ENCODE peak calls at places on chromosomes 7 and 10, in six cellular contexts. K, G, L, J, B and F are unnamed samples.

GRCh38 chr7:157622000-157622399 is 285.2 kb downstream of the DNAJB6 start:
- DNase-seq in G (no peak), B (no peak), K (no peak), J (no peak), L (no peak), F (no peak)

GRCh38 chr10:17217661-17218306 is 10.3 kb upstream of the VIM start:
- DNase-seq in B (no peak), G (no peak), K (no peak), L (no peak), J (no peak), F (no peak)

GRCh38 chr7:18890885-18891621 is 226.4 kb downstream of the TWIST1 start:
- DNase-seq in L (no peak), J (no peak), G (no peak), K (no peak), B (no peak), F (no peak)

GRCh38 chr7:105003275-105003674 is 10.7 kb upstream of the KMT2E start:
- DNase-seq in L (no peak), J (no peak), B (no peak), G (no peak), K (no peak), F (no peak)

GRCh38 chr7:41238851-41239331 is 464.0 kb downstream of the INHBA start:
- DNase-seq in B (no peak), J (no peak), K (no peak), L (no peak), G (no peak), F (no peak)

GRCh38 chr10:43843331-43844101 is 194.8 kb upstream of the ZNF32 start:
- DNase-seq in K (no peak), B (no peak), J (no peak), G (no peak), L (no peak), F (no peak)

GRCh38 chr10:42864575-42864974 is 82.0 kb downstream of the BMS1 start:
- DNase-seq in G (peak; percentile 22), K (peak; percentile 36), J (no peak), B (peak; percentile 81), L (peak; percentile 41), F (no peak)

GRCh38 chr7:80231719-80232118 is 97.1 kb downstream of the GNAI1 start:
- DNase-seq in L (no peak), B (no peak), J (no peak), K (no peak), G (no peak), F (no peak)

GRCh38 chr10:7070950-7071349 is 339.9 kb downstream of the SFMBT2 start:
- DNase-seq in B (no peak), L (no peak), G (no peak), K (no peak), J (no peak), F (no peak)

GRCh38 chr7:157370761-157371160 is 34.0 kb downstream of the DNAJB6 start:
- DNase-seq in K (no peak), J (peak; percentile 46), L (no peak), G (no peak), B (no peak), F (no peak)

GRCh38 chr10:10256860-10257259 is 760.8 kb upstream of the CELF2 start:
- DNase-seq in L (no peak), J (no peak), G (no peak), K (no peak), B (no peak), F (no peak)

GRCh38 chr10:127871631-127872010 is 21.1 kb downstream of the CLRN3 start:
- DNase-seq in G (no peak), K (no peak), J (no peak), L (no peak), B (no peak), F (no peak)

GRCh38 chr7:131747625-131748024 is 191.2 kb upstream of the PODXL start:
- DNase-seq in G (no peak), B (no peak), K (peak; percentile 60), L (no peak), J (no peak), F (no peak)

GRCh38 chr10:128864554-128865300 is 602.3 kb upstream of the MGMT start:
- DNase-seq in L (no peak), K (no peak), B (no peak), J (no peak), G (no peak), F (no peak)

GRCh38 chr10:122190553-122190952 is 80.5 kb upstream of the BTBD16 start:
- DNase-seq in B (no peak), G (no peak), K (no peak), L (no peak), J (no peak), F (no peak)

GRCh38 chr7:45501788-45502187 is 72.4 kb upstream of the ADCY1 start:
- DNase-seq in K (no peak), B (no peak), G (no peak), L (no peak), J (no peak), F (no peak)

GRCh38 chr10:103254538-103255325 is 9.0 kb downstream of the RPEL1 start:
- DNase-seq in B (no peak), K (peak; percentile 6), G (peak; percentile 61), J (peak; percentile 24), L (no peak), F (no peak)

GRCh38 chr10:50426485-50426884 is 175.2 kb upstream of the ASAH2 start:
- DNase-seq in K (no peak), L (no peak), B (no peak), G (no peak), J (no peak), F (no peak)

GRCh38 chr10:14621037-14621436 is 153.7 kb downstream of the FAM107B start:
- DNase-seq in J (no peak), K (no peak), B (no peak), G (no peak), L (no peak), F (no peak)

GRCh38 chr10:73117976-73118743 is 7.9 kb downstream of the NUDT13 start:
- DNase-seq in K (no peak), G (peak; percentile 59), L (no peak), J (peak; percentile 37), B (no peak), F (no peak)

GRCh38 chr10:18437486-18437885 is 213.9 kb downstream of the NSUN6 start:
- DNase-seq in L (no peak), B (no peak), J (no peak), K (no peak), G (no peak), F (no peak)

GRCh38 chr7:25966469-25966868 is 185.5 kb upstream of the NFE2L3 start:
- DNase-seq in J (no peak), K (no peak), B (no peak), L (no peak), G (no peak), F (no peak)

GRCh38 chr10:78757542-78757941 is 311.2 kb upstream of the ZMIZ1 start:
- DNase-seq in L (no peak), B (no peak), J (no peak), K (no peak), G (no peak), F (no peak)

GRCh38 chr10:74056081-74056818 is 58.3 kb downstream of the VCL start:
- DNase-seq in J (peak; percentile 49), L (no peak), K (no peak), G (peak; percentile 37), B (no peak), F (peak; percentile 59)

GRCh38 chr10:114715171-114715670 is 57.1 kb upstream of the ABLIM1 start:
- DNase-seq in K (no peak), J (no peak), L (no peak), G (no peak), B (no peak), F (no peak)

GRCh38 chr7:50626286-50626685 is 61.1 kb upstream of the DDC start:
- DNase-seq in B (no peak), G (no peak), K (no peak), J (no peak), L (no peak), F (no peak)

GRCh38 chr7:50626971-50627370 is 61.8 kb upstream of the DDC start:
- DNase-seq in G (no peak), J (no peak), K (no peak), B (no peak), L (no peak), F (no peak)

GRCh38 chr7:50629238-50629901 is 64.2 kb upstream of the DDC start:
- DNase-seq in L (no peak), J (no peak), K (no peak), B (no peak), G (no peak), F (no peak)

GRCh38 chr7:50627824-50628361 is 62.7 kb upstream of the DDC start:
- DNase-seq in G (no peak), K (no peak), J (no peak), B (no peak), L (peak; percentile 61), F (no peak)

GRCh38 chr7:50628469-50629084 is 63.4 kb upstream of the DDC start:
- DNase-seq in K (peak; percentile 73), L (no peak), J (no peak), B (no peak), G (no peak), F (no peak)
- TF ChIP-seq REST in K (no peak), L (no peak), J (no peak), B (no peak), G (no peak), F (no peak)

DNA sequence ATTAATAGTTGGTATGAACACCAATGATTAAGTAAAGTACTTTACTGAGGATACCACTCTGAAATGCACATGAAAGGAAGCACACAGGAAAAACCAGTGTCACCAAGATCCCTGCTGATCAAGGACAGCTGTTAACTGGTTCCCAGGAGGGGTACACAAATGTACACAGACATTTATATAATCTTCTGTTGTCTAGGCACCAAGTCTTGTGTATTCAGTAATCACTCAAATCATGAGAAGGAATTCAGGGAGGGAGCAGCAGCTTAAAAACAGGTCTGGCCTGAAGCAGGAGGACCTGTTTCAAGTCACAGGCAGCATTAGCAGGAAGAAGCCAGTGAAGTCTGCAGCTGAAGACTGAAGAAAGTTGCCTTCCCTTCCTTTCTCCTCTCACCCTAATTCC is 18.7 kb downstream of the MPP7 start:
- DNase-seq in B (no peak), L (no peak), K (no peak), G (no peak), J (no peak), F (no peak)
- TF ChIP-seq POLR2AphosphoS5 in B (no peak), L (no peak), K (no peak), G (no peak), J (no peak), F (no peak)

DNA sequence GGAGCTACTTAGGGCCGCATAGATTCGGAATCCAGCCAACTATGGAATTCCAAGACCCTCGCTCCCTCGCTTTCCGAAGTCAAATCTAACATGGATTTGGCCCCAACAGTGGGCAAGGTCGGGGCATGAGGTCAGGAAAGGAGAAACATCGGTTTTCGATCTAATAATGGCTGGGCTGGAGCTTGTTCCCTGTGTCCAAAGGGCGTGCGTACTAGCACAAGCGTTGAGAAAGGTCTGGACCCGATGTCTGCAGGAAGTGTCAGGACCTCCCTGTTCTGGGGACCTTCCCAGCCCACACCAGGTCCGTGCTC is 5.0 kb downstream of the FEZF1 start:
- DNase-seq in J (no peak), L (no peak), B (no peak), K (peak; percentile 79), G (no peak), F (no peak)
- H3K27me3 ChIP-seq in J (peaks cover 30% of the 10 kb centered on the region), L (peaks cover 57% of the 10 kb centered on the region), B (peaks cover 37% of the 10 kb centered on the region), K (peaks cover 79% of the 10 kb centered on the region), G (no peaks in the 10 kb centered on the region), F (peaks cover 33% of the 10 kb centered on the region)

DNA sequence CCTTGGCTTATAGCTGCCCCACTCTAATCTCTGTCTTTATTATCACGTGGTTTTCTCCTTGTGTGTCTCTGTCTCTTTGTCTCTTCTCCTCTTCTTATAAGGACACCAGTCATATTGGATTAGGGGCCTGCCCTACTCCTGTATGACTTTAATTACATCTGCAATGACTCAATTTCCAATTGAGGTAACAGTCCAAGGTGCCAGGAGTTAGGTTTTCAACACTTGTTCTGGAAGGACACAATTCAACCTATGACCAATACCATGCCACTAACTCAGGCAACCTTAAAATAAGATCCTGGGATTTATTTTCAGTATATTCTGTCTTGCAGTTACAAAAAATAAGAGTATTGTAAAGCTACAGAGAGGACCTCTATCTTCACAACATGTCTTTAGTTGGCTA is 21.6 kb upstream of the MET start:
- DNase-seq in L (no peak), K (no peak), B (no peak), G (no peak), J (no peak), F (no peak)
- TF ChIP-seq REST in L (no peak), K (no peak), B (no peak), G (no peak), J (no peak), F (no peak)